ENCODE peak calls at places on chromosomes 3 and 15, in four cellular contexts. I, Z, U and C are unnamed samples.

GRCh38 chr3:182058488-182058887 is 346.8 kb downstream of the SOX2 start:
- DNase-seq in I (no peak), Z (no peak), U (peak; percentile 92), C (no peak)

GRCh38 chr15:77722759-77723460 is 90.2 kb upstream of the LINGO1 start:
- DNase-seq in I (no peak), Z (peak; percentile 56), U (no peak), C (no peak)

GRCh38 chr3:190543656-190544055 is 29.8 kb downstream of the IL1RAP start:
- DNase-seq in I (no peak), Z (no peak), U (peak; percentile 82), C (no peak)

GRCh38 chr3:70855139-70855538 is 542.7 kb upstream of the MDFIC2 start:
- DNase-seq in I (no peak), Z (no peak), U (no peak), C (no peak)

GRCh38 chr3:25870452-25870851 is 80.6 kb downstream of the OXSM start:
- DNase-seq in I (no peak), Z (no peak), U (peak; percentile 32), C (no peak)

GRCh38 chr15:66269326-66270090 is 16.0 kb upstream of the MEGF11 start:
- DNase-seq in I (no peak), Z (peak; percentile 72), U (peak; percentile 66), C (no peak)

GRCh38 chr3:175121225-175121624 is 262.1 kb downstream of the NAALADL2 start:
- DNase-seq in I (no peak), Z (peak; percentile 37), U (peak; percentile 41), C (no peak)

GRCh38 chr3:4512895-4513616 is 19.9 kb downstream of the ITPR1 start:
- DNase-seq in I (peak; percentile 49), Z (no peak), U (no peak), C (no peak)

GRCh38 chr3:123105201-123106189 is 38.7 kb downstream of the PDIA5 start:
- DNase-seq in I (no peak), Z (no peak), U (no peak), C (no peak)

GRCh38 chr3:65672876-65673815 is 365.6 kb downstream of the MAGI1 start:
- DNase-seq in I (peak; percentile 64), Z (peak; percentile 59), U (peak; percentile 30), C (no peak)

GRCh38 chr3:104132566-104132997 is 1234.1 kb upstream of the ALCAM start:
- DNase-seq in I (no peak), Z (no peak), U (no peak), C (no peak)

GRCh38 chr3:87000940-87001339 is 10.0 kb upstream of the VGLL3 start:
- DNase-seq in I (no peak), Z (no peak), U (no peak), C (no peak)

GRCh38 chr3:128624526-128625138 is 26.0 kb downstream of the RPN1 start:
- DNase-seq in I (no peak), Z (no peak), U (no peak), C (no peak)

GRCh38 chr3:112685435-112685834 is 44.5 kb upstream of the CCDC80 start:
- DNase-seq in I (no peak), Z (no peak), U (no peak), C (no peak)

GRCh38 chr3:6549296-6549695 is 311.6 kb upstream of the GRM7 start:
- DNase-seq in I (no peak), Z (no peak), U (no peak), C (no peak)

GRCh38 chr15:89912145-89912673 is 543 bp downstream of the ARPIN start:
- DNase-seq in I (peak; percentile 54), Z (peak; percentile 65), U (no peak), C (no peak)

GRCh38 chr3:112739252-112739945 is 98.5 kb upstream of the CCDC80 start:
- DNase-seq in I (no peak), Z (no peak), U (no peak), C (no peak)

GRCh38 chr3:15440891-15441290 is 13.5 kb downstream of the EAF1 start:
- DNase-seq in I (no peak), Z (no peak), U (peak; percentile 67), C (no peak)

GRCh38 chr3:67335813-67336212 is 318.6 kb downstream of the SUCLG2 start:
- DNase-seq in I (no peak), Z (peak; percentile 22), U (no peak), C (no peak)